ENCODE peak calls at places on chromosomes 12 and 14, in nine cellular contexts. One of them, this sample, is unnamed.

GRCh38 chr12:121388421-121388981 is 11.4 kb upstream of the RNF34 start:
- DNase-seq in kidney epithelial cell: peak; percentile 35
- DNase-seq in activated CD4-positive, alpha-beta T cell treated with anti-CD3 and anti-CD28 coated beads for 4 hours: no peak
- DNase-seq in MV-4-11: peak; percentile 65
- DNase-seq in caudate nucleus: no peak
- DNase-seq in stimulated activated CD4-positive, alpha-beta T cell treated with anti-CD3 and anti-CD28 coated beads, TNF-alpha, amount 100 ng/mL, for 48 hours: no peak
- DNase-seq in T-cell: no peak
- DNase-seq in NCI-H2081 treated with DMSO at 0.1 percent for 48 hours: no peak
- DNase-seq in naive thymus-derived CD8-positive, alpha-beta T cell: no peak
- DNase-seq in this sample: no peak

GRCh38 chr14:56300495-56300894 is 182.3 kb downstream of the PELI2 start:
- DNase-seq in kidney epithelial cell: peak; percentile 23
- DNase-seq in activated CD4-positive, alpha-beta T cell treated with anti-CD3 and anti-CD28 coated beads for 4 hours: no peak
- DNase-seq in MV-4-11: no peak
- DNase-seq in caudate nucleus: no peak
- DNase-seq in stimulated activated CD4-positive, alpha-beta T cell treated with anti-CD3 and anti-CD28 coated beads, TNF-alpha, amount 100 ng/mL, for 48 hours: no peak
- DNase-seq in T-cell: no peak
- DNase-seq in NCI-H2081 treated with DMSO at 0.1 percent for 48 hours: no peak
- DNase-seq in naive thymus-derived CD8-positive, alpha-beta T cell: no peak
- DNase-seq in this sample: no peak

GRCh38 chr12:17976202-17976601 is 113.8 kb downstream of the RERGL start:
- DNase-seq in kidney epithelial cell: no peak
- DNase-seq in activated CD4-positive, alpha-beta T cell treated with anti-CD3 and anti-CD28 coated beads for 4 hours: no peak
- DNase-seq in MV-4-11: no peak
- DNase-seq in caudate nucleus: no peak
- DNase-seq in stimulated activated CD4-positive, alpha-beta T cell treated with anti-CD3 and anti-CD28 coated beads, TNF-alpha, amount 100 ng/mL, for 48 hours: no peak
- DNase-seq in T-cell: no peak
- DNase-seq in NCI-H2081 treated with DMSO at 0.1 percent for 48 hours: no peak
- DNase-seq in naive thymus-derived CD8-positive, alpha-beta T cell: no peak
- DNase-seq in this sample: peak; percentile 40

GRCh38 chr14:69963966-69964365 is 84.8 kb downstream of the SMOC1 start:
- DNase-seq in kidney epithelial cell: no peak
- DNase-seq in activated CD4-positive, alpha-beta T cell treated with anti-CD3 and anti-CD28 coated beads for 4 hours: no peak
- DNase-seq in MV-4-11: no peak
- DNase-seq in caudate nucleus: peak; percentile 65
- DNase-seq in stimulated activated CD4-positive, alpha-beta T cell treated with anti-CD3 and anti-CD28 coated beads, TNF-alpha, amount 100 ng/mL, for 48 hours: no peak
- DNase-seq in T-cell: no peak
- DNase-seq in NCI-H2081 treated with DMSO at 0.1 percent for 48 hours: no peak
- DNase-seq in naive thymus-derived CD8-positive, alpha-beta T cell: no peak
- DNase-seq in this sample: no peak

GRCh38 chr12:81644503-81644902 is 114.6 kb downstream of the PPFIA2 start:
- DNase-seq in kidney epithelial cell: peak; percentile 19
- DNase-seq in activated CD4-positive, alpha-beta T cell treated with anti-CD3 and anti-CD28 coated beads for 4 hours: no peak
- DNase-seq in MV-4-11: peak; percentile 11
- DNase-seq in caudate nucleus: no peak
- DNase-seq in stimulated activated CD4-positive, alpha-beta T cell treated with anti-CD3 and anti-CD28 coated beads, TNF-alpha, amount 100 ng/mL, for 48 hours: no peak
- DNase-seq in T-cell: no peak
- DNase-seq in NCI-H2081 treated with DMSO at 0.1 percent for 48 hours: peak; percentile 58
- DNase-seq in naive thymus-derived CD8-positive, alpha-beta T cell: no peak
- DNase-seq in this sample: no peak

GRCh38 chr12:70683976-70684375 is 46.7 kb upstream of the PTPRB start:
- DNase-seq in kidney epithelial cell: no peak
- DNase-seq in activated CD4-positive, alpha-beta T cell treated with anti-CD3 and anti-CD28 coated beads for 4 hours: no peak
- DNase-seq in MV-4-11: no peak
- DNase-seq in caudate nucleus: no peak
- DNase-seq in stimulated activated CD4-positive, alpha-beta T cell treated with anti-CD3 and anti-CD28 coated beads, TNF-alpha, amount 100 ng/mL, for 48 hours: no peak
- DNase-seq in T-cell: no peak
- DNase-seq in NCI-H2081 treated with DMSO at 0.1 percent for 48 hours: no peak
- DNase-seq in naive thymus-derived CD8-positive, alpha-beta T cell: no peak
- DNase-seq in this sample: no peak

GRCh38 chr14:77024171-77024627 is 4.3 kb downstream of the IRF2BPL start:
- DNase-seq in kidney epithelial cell: no peak
- DNase-seq in activated CD4-positive, alpha-beta T cell treated with anti-CD3 and anti-CD28 coated beads for 4 hours: peak; percentile 65
- DNase-seq in MV-4-11: no peak
- DNase-seq in caudate nucleus: peak; percentile 23
- DNase-seq in stimulated activated CD4-positive, alpha-beta T cell treated with anti-CD3 and anti-CD28 coated beads, TNF-alpha, amount 100 ng/mL, for 48 hours: peak; percentile 70
- DNase-seq in T-cell: peak; percentile 62
- DNase-seq in NCI-H2081 treated with DMSO at 0.1 percent for 48 hours: no peak
- DNase-seq in naive thymus-derived CD8-positive, alpha-beta T cell: no peak
- DNase-seq in this sample: peak; percentile 91

GRCh38 chr12:75754698-75755097 is 243.3 kb upstream of the KRR1 start:
- DNase-seq in kidney epithelial cell: no peak
- DNase-seq in activated CD4-positive, alpha-beta T cell treated with anti-CD3 and anti-CD28 coated beads for 4 hours: no peak
- DNase-seq in MV-4-11: no peak
- DNase-seq in caudate nucleus: no peak
- DNase-seq in stimulated activated CD4-positive, alpha-beta T cell treated with anti-CD3 and anti-CD28 coated beads, TNF-alpha, amount 100 ng/mL, for 48 hours: no peak
- DNase-seq in T-cell: no peak
- DNase-seq in NCI-H2081 treated with DMSO at 0.1 percent for 48 hours: no peak
- DNase-seq in naive thymus-derived CD8-positive, alpha-beta T cell: no peak
- DNase-seq in this sample: no peak

GRCh38 chr14:81341405-81342180 is 58.5 kb downstream of the STON2 start:
- DNase-seq in kidney epithelial cell: no peak
- DNase-seq in activated CD4-positive, alpha-beta T cell treated with anti-CD3 and anti-CD28 coated beads for 4 hours: no peak
- DNase-seq in MV-4-11: no peak
- DNase-seq in caudate nucleus: no peak
- DNase-seq in stimulated activated CD4-positive, alpha-beta T cell treated with anti-CD3 and anti-CD28 coated beads, TNF-alpha, amount 100 ng/mL, for 48 hours: no peak
- DNase-seq in T-cell: no peak
- DNase-seq in NCI-H2081 treated with DMSO at 0.1 percent for 48 hours: no peak
- DNase-seq in naive thymus-derived CD8-positive, alpha-beta T cell: no peak
- DNase-seq in this sample: peak; percentile 2

GRCh38 chr14:53881921-53882320 is 74.7 kb downstream of the BMP4 start:
- DNase-seq in kidney epithelial cell: no peak
- DNase-seq in activated CD4-positive, alpha-beta T cell treated with anti-CD3 and anti-CD28 coated beads for 4 hours: no peak
- DNase-seq in MV-4-11: no peak
- DNase-seq in caudate nucleus: no peak
- DNase-seq in stimulated activated CD4-positive, alpha-beta T cell treated with anti-CD3 and anti-CD28 coated beads, TNF-alpha, amount 100 ng/mL, for 48 hours: no peak
- DNase-seq in T-cell: no peak
- DNase-seq in NCI-H2081 treated with DMSO at 0.1 percent for 48 hours: no peak
- DNase-seq in naive thymus-derived CD8-positive, alpha-beta T cell: no peak
- DNase-seq in this sample: no peak

GRCh38 chr12:96166765-96167164 is 27.4 kb upstream of the ELK3 start:
- DNase-seq in kidney epithelial cell: no peak
- DNase-seq in activated CD4-positive, alpha-beta T cell treated with anti-CD3 and anti-CD28 coated beads for 4 hours: no peak
- DNase-seq in MV-4-11: no peak
- DNase-seq in caudate nucleus: no peak
- DNase-seq in stimulated activated CD4-positive, alpha-beta T cell treated with anti-CD3 and anti-CD28 coated beads, TNF-alpha, amount 100 ng/mL, for 48 hours: no peak
- DNase-seq in T-cell: no peak
- DNase-seq in NCI-H2081 treated with DMSO at 0.1 percent for 48 hours: no peak
- DNase-seq in naive thymus-derived CD8-positive, alpha-beta T cell: no peak
- DNase-seq in this sample: no peak

GRCh38 chr14:65098586-65098985 is 3.7 kb downstream of the MAX start:
- DNase-seq in kidney epithelial cell: no peak
- DNase-seq in activated CD4-positive, alpha-beta T cell treated with anti-CD3 and anti-CD28 coated beads for 4 hours: no peak
- DNase-seq in MV-4-11: peak; percentile 86
- DNase-seq in caudate nucleus: no peak
- DNase-seq in stimulated activated CD4-positive, alpha-beta T cell treated with anti-CD3 and anti-CD28 coated beads, TNF-alpha, amount 100 ng/mL, for 48 hours: no peak
- DNase-seq in T-cell: no peak
- DNase-seq in NCI-H2081 treated with DMSO at 0.1 percent for 48 hours: no peak
- DNase-seq in naive thymus-derived CD8-positive, alpha-beta T cell: no peak
- DNase-seq in this sample: no peak

GRCh38 chr12:52253391-52254179 is 20.5 kb downstream of the KRT7 start:
- DNase-seq in kidney epithelial cell: no peak
- DNase-seq in activated CD4-positive, alpha-beta T cell treated with anti-CD3 and anti-CD28 coated beads for 4 hours: no peak
- DNase-seq in MV-4-11: no peak
- DNase-seq in caudate nucleus: no peak
- DNase-seq in stimulated activated CD4-positive, alpha-beta T cell treated with anti-CD3 and anti-CD28 coated beads, TNF-alpha, amount 100 ng/mL, for 48 hours: no peak
- DNase-seq in T-cell: no peak
- DNase-seq in NCI-H2081 treated with DMSO at 0.1 percent for 48 hours: no peak
- DNase-seq in naive thymus-derived CD8-positive, alpha-beta T cell: peak; percentile 27
- DNase-seq in this sample: no peak